ENCODE peak calls at places on chromosomes 2 and 18, in eight cellular contexts. W is HepG2, T is A549, J is HCT116, Z is GM23338, R is K562, N is SK-N-SH, Y is GM12878. M is an unnamed sample.

GRCh38 chr2:240881913-240882312 is 13.3 kb downstream of the AGXT start:
- DNase-seq in N (no peak), W (no peak), J (no peak), Y (no peak), Z (no peak), T (no peak), R (no peak), M (no peak)

GRCh38 chr18:59344990-59345389 is 14.1 kb downstream of the LMAN1 start:
- DNase-seq in Y (no peak), R (no peak), T (no peak), Z (no peak), N (no peak), W (no peak), J (no peak), M (no peak)

GRCh38 chr18:63199743-63200241 is 119.8 kb downstream of the BCL2 start:
- DNase-seq in R (no peak), W (no peak), N (no peak), Z (no peak), T (no peak), J (no peak), Y (no peak), M (no peak)

GRCh38 chr2:23069935-23070334 is 315.0 kb upstream of the KLHL29 start:
- DNase-seq in W (no peak), R (no peak), J (no peak), T (no peak), Z (no peak), Y (no peak), N (no peak), M (no peak)

GRCh38 chr2:233121856-233122255 is 61.7 kb downstream of the INPP5D start:
- DNase-seq in R (no peak), Y (no peak), W (no peak), N (no peak), Z (no peak), T (no peak), J (no peak), M (no peak)

GRCh38 chr18:11523809-11524208 is 85.6 kb upstream of the SLC35G4 start:
- DNase-seq in R (no peak), Z (no peak), N (no peak), J (no peak), W (no peak), T (no peak), Y (no peak), M (no peak)

GRCh38 chr2:226791056-226791486 is 8.5 kb downstream of the IRS1 start:
- DNase-seq in Z (peak; percentile 91), N (no peak), R (no peak), J (no peak), W (no peak), Y (peak; percentile 30), T (no peak), M (no peak)

GRCh38 chr2:27920148-27920885 is 29.8 kb downstream of the BABAM2 start:
- DNase-seq in W (peak; percentile 24), Y (no peak), T (peak; percentile 48), Z (no peak), R (no peak), J (no peak), N (no peak), M (peak; percentile 45)

GRCh38 chr2:46737577-46737976 is 178.0 kb downstream of the MCFD2 start:
- DNase-seq in R (no peak), J (peak; percentile 61), N (no peak), Z (no peak), T (peak; percentile 28), Y (no peak), W (peak; percentile 90), M (peak; percentile 12)

GRCh38 chr2:135664623-135665068 is 77.0 kb upstream of the UBXN4 start:
- DNase-seq in W (no peak), J (no peak), N (no peak), Y (peak; percentile 44), Z (no peak), R (no peak), T (no peak), M (no peak)

DNA sequence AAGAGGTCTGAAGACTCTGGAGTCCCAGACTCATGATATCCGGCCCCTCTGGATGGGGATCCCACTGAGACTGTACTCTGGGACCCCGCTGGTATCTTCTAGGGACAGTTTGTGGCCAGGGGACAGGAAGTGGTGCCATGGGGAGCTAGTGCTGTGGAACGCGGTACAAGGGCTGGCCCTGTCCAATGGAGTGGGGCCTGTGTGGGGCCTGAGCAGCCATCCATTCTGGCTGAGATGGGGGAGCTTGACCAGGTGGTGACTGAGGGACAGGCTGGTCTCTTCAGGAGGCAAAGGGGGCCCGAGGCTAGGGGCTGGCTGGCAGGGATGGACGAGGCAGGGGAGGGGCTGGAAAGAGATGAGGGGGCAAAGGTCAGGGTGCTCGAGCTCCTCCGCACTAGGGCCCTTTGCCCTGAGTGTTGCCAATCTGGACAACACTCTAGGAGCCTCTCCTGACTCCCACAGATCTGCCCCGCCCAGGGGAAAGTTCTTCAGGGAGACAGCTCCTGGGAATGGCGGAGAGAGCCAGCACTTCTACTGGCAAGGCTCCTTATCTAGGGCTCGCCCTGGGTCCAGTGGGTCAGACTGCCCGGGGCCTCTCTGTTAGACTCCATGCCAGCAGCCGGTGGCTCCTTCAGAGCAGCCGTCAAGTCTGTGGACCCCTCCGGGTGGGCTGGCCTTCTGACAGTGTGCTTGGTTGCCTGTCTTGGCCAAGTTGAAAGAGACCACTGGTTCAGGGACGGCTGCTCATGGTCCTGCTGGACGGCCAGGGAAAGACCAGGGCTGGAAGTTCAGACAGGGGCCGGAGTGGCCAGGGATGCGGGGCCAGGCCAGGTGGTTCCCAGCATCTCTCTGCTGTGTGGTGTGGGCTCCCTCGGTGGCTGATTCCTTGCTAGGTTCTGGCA is 12.3 kb downstream of the MALL start:
- DNase-seq in Z (no peak), R (no peak), J (no peak), W (no peak), Y (no peak), N (no peak), T (no peak), M (no peak)
- H3K4me1 ChIP-seq in Z (no peaks in the 10 kb centered on the region), R (no peaks in the 10 kb centered on the region), J (peaks cover 100% of the 10 kb centered on the region), W (peaks cover 58% of the 10 kb centered on the region), Y (no peaks in the 10 kb centered on the region), N (peaks cover 44% of the 10 kb centered on the region), T (peaks cover 82% of the 10 kb centered on the region), M (peaks cover 83% of the 10 kb centered on the region)

DNA sequence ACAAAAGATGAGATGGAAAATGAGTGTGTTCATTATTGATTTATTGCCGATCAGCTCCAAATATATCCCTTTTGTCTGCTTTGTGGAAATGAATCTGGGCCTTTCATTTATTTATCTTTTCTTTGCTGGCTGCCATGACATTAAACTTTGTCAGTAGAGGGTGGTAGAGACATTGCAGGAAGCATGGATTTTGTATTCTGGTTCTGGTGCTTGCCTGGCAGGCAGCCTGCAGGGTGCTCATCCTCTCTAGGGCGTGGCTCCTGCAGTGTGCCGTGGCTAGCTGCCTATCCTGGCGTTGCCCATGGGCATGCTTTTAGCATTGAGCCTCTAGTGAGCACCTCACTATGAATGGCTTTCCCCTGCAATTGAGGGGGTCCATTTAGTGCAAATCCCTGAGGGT is 593.1 kb downstream of the RNF144A start:
- DNase-seq in N (no peak), W (no peak), Y (no peak), Z (no peak), T (no peak), R (no peak), J (no peak), M (no peak)
- TF ChIP-seq CTCF in N (no peak), W (peak; percentile 21), Y (peak; percentile 17), Z (peak; percentile 46), T (peak; percentile 14), R (no peak), J (no peak), M (no peak)

GRCh38 chr2:62856228-62857040 is 150.9 kb downstream of the EHBP1 start:
- DNase-seq in Y (no peak), T (no peak), J (no peak), R (no peak), W (no peak), N (no peak), Z (no peak), M (no peak)

GRCh38 chr2:62857139-62857931 is 151.8 kb downstream of the EHBP1 start:
- DNase-seq in Z (no peak), N (no peak), W (no peak), Y (no peak), R (no peak), T (no peak), J (no peak), M (no peak)

GRCh38 chr2:62854600-62855514 is 149.3 kb downstream of the EHBP1 start:
- DNase-seq in W (no peak), Z (no peak), N (no peak), Y (no peak), R (no peak), T (no peak), J (no peak), M (no peak)

DNA sequence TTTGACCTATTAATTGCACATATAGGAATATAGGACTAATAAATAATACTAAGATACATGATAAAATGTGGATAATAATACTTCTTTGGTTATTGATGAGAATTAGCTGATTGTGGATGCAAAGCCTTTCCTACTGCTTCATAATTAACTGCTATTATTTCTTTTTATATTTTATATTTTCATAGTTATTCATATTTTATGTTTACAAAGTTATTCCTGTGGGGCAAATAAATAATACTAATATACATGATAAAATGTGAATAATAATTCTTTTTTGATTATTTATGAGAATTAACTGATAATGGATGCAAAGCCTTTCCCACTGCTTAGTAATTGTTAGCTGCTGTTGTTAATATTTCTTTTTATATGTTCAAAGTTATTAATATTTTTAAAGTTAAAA is 146.7 kb downstream of the EHBP1 start:
- DNase-seq in Y (no peak), W (no peak), R (no peak), J (no peak), T (no peak), Z (no peak), N (no peak), M (no peak)
- TF ChIP-seq REST in Y (no peak), W (no peak), R (no peak), J (no peak), T (no peak), Z (no peak), N (no peak), M (no peak)

GRCh38 chr2:138272524-138273210 is 228.9 kb upstream of the SPOPL start:
- DNase-seq in Z (no peak), N (no peak), R (no peak), W (peak; percentile 41), J (no peak), T (no peak), Y (no peak), M (no peak)
- H3K4me1 ChIP-seq in Z (peaks cover 37% of the 10 kb centered on the region), N (peaks cover 34% of the 10 kb centered on the region), R (no peaks in the 10 kb centered on the region), W (peaks cover 54% of the 10 kb centered on the region), J (peaks cover 30% of the 10 kb centered on the region), T (peaks cover 47% of the 10 kb centered on the region), Y (peaks cover 5% of the 10 kb centered on the region), M (peaks cover 6% of the 10 kb centered on the region)

GRCh38 chr18:22368066-22368465 is 49.6 kb downstream of the CTAGE1 start:
- DNase-seq in W (no peak), Z (no peak), R (no peak), J (no peak), T (no peak), Y (no peak), N (no peak), M (no peak)

DNA sequence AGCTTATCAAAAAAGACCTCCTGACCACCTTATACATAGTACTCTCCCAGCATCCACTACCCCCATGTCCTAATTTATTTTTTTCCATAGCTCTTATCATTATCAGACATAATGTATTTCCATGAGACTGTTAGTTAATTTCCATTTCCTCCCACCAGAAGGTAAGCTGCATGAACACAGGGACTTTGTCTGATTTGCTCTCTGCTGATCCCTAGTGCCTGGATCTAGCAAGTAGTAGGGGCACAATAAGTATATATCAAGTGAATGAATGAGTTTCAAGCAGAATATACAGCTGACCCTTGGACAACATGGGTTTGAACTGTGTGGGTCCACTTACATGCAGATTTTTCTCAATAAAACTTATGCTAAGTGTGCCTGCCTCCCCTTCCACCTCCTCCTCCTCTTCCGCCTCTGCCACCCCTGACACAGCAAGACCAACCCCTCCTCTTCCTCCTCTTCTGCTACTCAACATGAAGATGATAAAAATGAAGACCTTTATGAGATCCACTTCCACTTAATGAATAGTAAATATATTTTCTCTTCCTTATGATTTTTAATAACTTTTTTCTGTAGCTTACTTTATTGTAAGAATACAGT is 53.8 kb downstream of the CTAGE1 start:
- DNase-seq in Z (no peak), N (no peak), R (no peak), Y (no peak), J (no peak), T (no peak), W (no peak), M (no peak)
- TF ChIP-seq CTCF in Z (peak; percentile 52), N (no peak), R (no peak), Y (no peak), J (peak; percentile 19), T (no peak), W (no peak), M (no peak)